ENCODE peak calls at places on chromosomes 16 and 17, in seven cellular contexts. L, B, K, S, V, N and W are unnamed samples.

GRCh38 chr17:49520386-49521087 is 25.4 kb downstream of the NGFR start:
- DNase-seq in V (no peak), S (no peak), B (no peak), K (no peak), L (no peak), N (peak; percentile 20), W (no peak)

GRCh38 chr16:88939814-88940195 is 37.2 kb downstream of the CBFA2T3 start:
- DNase-seq in S (no peak), K (no peak), L (no peak), B (no peak), N (no peak), V (no peak), W (no peak)

GRCh38 chr17:73639926-73640325 is 4.3 kb downstream of the SDK2 start:
- DNase-seq in K (no peak), B (no peak), S (no peak), N (no peak), V (no peak), L (no peak), W (no peak)

GRCh38 chr17:77666881-77667395 is 291.6 kb upstream of the TNRC6C start:
- DNase-seq in N (no peak), L (no peak), V (peak; percentile 53), B (no peak), K (peak; percentile 93), S (no peak), W (no peak)

GRCh38 chr17:35088911-35089845 is 25.7 kb upstream of the RFFL start:
- DNase-seq in K (peak; percentile 87), N (peak; percentile 96), V (peak; percentile 93), S (peak; percentile 87), L (peak; percentile 73), B (peak; percentile 92), W (peak; percentile 63)

GRCh38 chr17:74011963-74012362 is 191.5 kb upstream of the RPL38 start:
- DNase-seq in S (no peak), N (no peak), K (no peak), V (no peak), B (no peak), L (peak; percentile 31), W (no peak)

GRCh38 chr16:89473791-89474414 is 16.5 kb downstream of the ANKRD11 start:
- DNase-seq in V (no peak), L (peak; percentile 65), K (no peak), S (peak; percentile 54), B (no peak), N (no peak), W (no peak)

GRCh38 chr17:40290629-40291296 is 3.1 kb downstream of the CDC6 start:
- DNase-seq in V (peak; percentile 70), L (peak; percentile 95), N (peak; percentile 58), B (no peak), K (peak; percentile 73), S (peak; percentile 85), W (peak; percentile 67)

GRCh38 chr17:79810138-79811027 is 13.5 kb upstream of the CBX8 start:
- DNase-seq in N (peak; percentile 98), L (peak; percentile 42), S (peak; percentile 61), B (peak; percentile 85), K (peak; percentile 79), V (peak; percentile 92), W (peak; percentile 72)

GRCh38 chr16:3745751-3746355 is 28.5 kb upstream of the TRAP1 start:
- DNase-seq in V (no peak), L (no peak), B (no peak), N (no peak), K (no peak), S (no peak), W (no peak)

GRCh38 chr17:63395075-63395815 is 50.9 kb downstream of the CYB561 start:
- DNase-seq in B (no peak), K (no peak), S (peak; percentile 85), N (no peak), L (peak; percentile 85), V (no peak), W (no peak)

GRCh38 chr17:70905796-70906195 is 736.5 kb downstream of the KCNJ2 start:
- DNase-seq in K (no peak), N (no peak), L (peak; percentile 99), S (peak; percentile 95), B (no peak), V (no peak), W (peak; percentile 0)

GRCh38 chr16:54928421-54929089 is 2.1 kb upstream of the IRX5 start:
- DNase-seq in V (peak; percentile 51), N (peak; percentile 58), S (peak; percentile 73), B (no peak), K (peak; percentile 56), L (peak; percentile 66), W (peak; percentile 68)

GRCh38 chr17:29617481-29618271 is 5.0 kb downstream of the CORO6 start:
- DNase-seq in L (peak; percentile 72), B (peak; percentile 67), S (peak; percentile 68), K (peak; percentile 89), V (peak; percentile 90), N (peak; percentile 94), W (no peak)

GRCh38 chr17:57453841-57454240 is 197.5 kb downstream of the MSI2 start:
- DNase-seq in V (no peak), S (no peak), B (no peak), L (no peak), K (no peak), N (no peak), W (no peak)

GRCh38 chr17:14637260-14637659 is 336.4 kb downstream of the HS3ST3B1 start:
- DNase-seq in N (no peak), K (no peak), L (no peak), S (no peak), V (no peak), B (no peak), W (no peak)

GRCh38 chr17:36611345-36612072 is 10.1 kb downstream of the MRM1 start:
- DNase-seq in L (peak; percentile 61), N (no peak), S (peak; percentile 72), B (no peak), V (no peak), K (no peak), W (no peak)

GRCh38 chr17:4759776-4760236 is 11.9 kb upstream of the TM4SF5 start:
- DNase-seq in L (no peak), V (no peak), S (no peak), B (no peak), K (no peak), N (no peak), W (no peak)

GRCh38 chr16:4942481-4942880 is 5.5 kb upstream of the PPL start:
- DNase-seq in N (no peak), S (no peak), B (no peak), L (no peak), K (no peak), V (no peak), W (no peak)

GRCh38 chr16:15837761-15838160 is 19.1 kb downstream of the MYH11 start:
- DNase-seq in S (no peak), K (no peak), L (no peak), V (no peak), N (no peak), B (no peak), W (no peak)

GRCh38 chr16:57007530-57007929 is 18.2 kb downstream of the NLRC5 start:
- DNase-seq in S (no peak), V (no peak), N (no peak), B (no peak), L (no peak), K (no peak), W (no peak)

GRCh38 chr16:77132051-77132618 is 58.9 kb upstream of the MON1B start:
- DNase-seq in B (no peak), L (no peak), N (no peak), K (no peak), V (no peak), S (no peak), W (no peak)

GRCh38 chr16:69187891-69188451 is 1.0 kb downstream of the SNTB2 start:
- DNase-seq in K (peak; percentile 44), S (peak; percentile 49), B (peak; percentile 45), N (peak; percentile 63), L (peak; percentile 52), V (peak; percentile 49), W (peak; percentile 78)

GRCh38 chr16:24670623-24671454 is 58.6 kb upstream of the TNRC6A start:
- DNase-seq in B (peak; percentile 53), S (peak; percentile 86), N (peak; percentile 63), V (peak; percentile 33), L (peak; percentile 86), K (no peak), W (peak; percentile 84)

GRCh38 chr17:67831268-67831667 is 6.0 kb downstream of the BPTF start:
- DNase-seq in B (no peak), N (no peak), S (no peak), L (no peak), V (no peak), K (no peak), W (no peak)

GRCh38 chr17:44353656-44354331 is 8.7 kb downstream of the GRN start:
- DNase-seq in B (peak; percentile 64), V (no peak), N (peak; percentile 92), L (no peak), S (peak; percentile 31), K (no peak), W (no peak)

GRCh38 chr17:45336390-45337182 is 19.8 kb upstream of the MAP3K14 start:
- DNase-seq in K (no peak), S (no peak), B (no peak), V (no peak), L (no peak), N (no peak), W (no peak)

GRCh38 chr16:12089492-12090161 is 113.1 kb downstream of the SNX29 start:
- DNase-seq in B (peak; percentile 43), L (peak; percentile 67), V (no peak), S (peak; percentile 38), N (peak; percentile 76), K (peak; percentile 55), W (no peak)

GRCh38 chr16:31477220-31478216 is 5.4 kb upstream of the SLC5A2 start:
- DNase-seq in B (peak; percentile 85), L (no peak), S (no peak), V (no peak), K (peak; percentile 40), N (peak; percentile 97), W (no peak)

GRCh38 chr17:57517519-57518342 is 227.4 kb downstream of the CCDC182 start:
- DNase-seq in N (no peak), L (no peak), S (no peak), K (no peak), B (no peak), V (no peak), W (no peak)

GRCh38 chr16:49640606-49641005 is 215.3 kb downstream of the ZNF423 start:
- DNase-seq in L (no peak), S (no peak), N (peak; percentile 66), V (no peak), B (no peak), K (no peak), W (no peak)

GRCh38 chr16:12390644-12391043 is 413.0 kb downstream of the CPPED1 start:
- DNase-seq in K (no peak), V (no peak), N (no peak), S (peak; percentile 7), B (no peak), L (peak; percentile 46), W (no peak)

GRCh38 chr16:84266451-84266850 is 26.6 kb upstream of the KCNG4 start:
- DNase-seq in N (peak; percentile 93), K (peak; percentile 19), L (peak; percentile 32), B (peak; percentile 69), V (peak; percentile 63), S (peak; percentile 52), W (peak; percentile 11)

GRCh38 chr16:27267037-27267677 is 1.4 kb downstream of the NSMCE1 start:
- DNase-seq in L (no peak), V (peak; percentile 56), K (no peak), N (no peak), B (no peak), S (no peak), W (no peak)

GRCh38 chr17:62592305-62593099 is 35.0 kb upstream of the MRC2 start:
- DNase-seq in B (no peak), N (no peak), K (no peak), V (no peak), L (peak; percentile 8), S (peak; percentile 8), W (no peak)

GRCh38 chr17:58352843-58353719 is 1.1 kb upstream of the SUPT4H1 start:
- DNase-seq in K (peak; percentile 28), S (peak; percentile 30), L (peak; percentile 45), N (peak; percentile 75), V (peak; percentile 72), B (no peak), W (no peak)